ENCODE peak calls at places on chromosomes 7 and 10, in ten cellular contexts. A is prostate gland; P is cardiac fibroblast; R is HL-60; N is breast epithelium; C is AG04450; M is GM12878; V is CD8-positive, alpha-beta memory T cell; K is K562; X is thoracic aorta. Q is an unnamed sample.

GRCh38 chr7:112092306-112093090 is 113.7 kb downstream of the DOCK4 start:
- DNase-seq in A (no peak), P (no peak), R (no peak), N (no peak), C (no peak), M (no peak), V (no peak), K (no peak), X (no peak), Q (no peak)

GRCh38 chr10:25176421-25176968 is 1.7 kb downstream of the GPR158 start:
- DNase-seq in A (no peak), P (no peak), R (no peak), N (no peak), C (no peak), M (no peak), V (no peak), K (no peak), X (no peak), Q (no peak)

GRCh38 chr7:29606287-29606721 is 42.7 kb downstream of the PRR15 start:
- DNase-seq in A (no peak), P (peak; percentile 78), R (no peak), N (no peak), C (no peak), M (no peak), V (no peak), K (peak; percentile 62), X (no peak), Q (peak; percentile 74)

GRCh38 chr10:48520594-48520993 is 84.3 kb downstream of the ARHGAP22 start:
- DNase-seq in A (no peak), P (no peak), R (no peak), N (no peak), C (no peak), M (no peak), V (no peak), K (no peak), X (no peak), Q (no peak)

GRCh38 chr7:159118220-159118595 is 26.5 kb downstream of the VIPR2 start:
- DNase-seq in A (no peak), P (no peak), R (no peak), N (no peak), C (no peak), M (no peak), V (no peak), K (no peak), X (no peak), Q (no peak)

GRCh38 chr10:70145666-70146488 is 623 bp downstream of the TYSND1 start:
- DNase-seq in A (peak; percentile 24), P (peak; percentile 73), R (peak; percentile 57), N (peak; percentile 39), C (no peak), M (no peak), V (peak; percentile 83), K (no peak), X (no peak), Q (peak; percentile 88)

GRCh38 chr10:101708870-101709269 is 13.9 kb upstream of the FBXW4 start:
- DNase-seq in A (no peak), P (no peak), R (no peak), N (no peak), C (no peak), M (no peak), V (no peak), K (no peak), X (no peak), Q (no peak)

GRCh38 chr10:10826125-10826524 is 191.5 kb upstream of the CELF2 start:
- DNase-seq in A (no peak), P (peak; percentile 97), R (no peak), N (no peak), C (peak; percentile 55), M (no peak), V (no peak), K (no peak), X (no peak), Q (peak; percentile 92)

DNA sequence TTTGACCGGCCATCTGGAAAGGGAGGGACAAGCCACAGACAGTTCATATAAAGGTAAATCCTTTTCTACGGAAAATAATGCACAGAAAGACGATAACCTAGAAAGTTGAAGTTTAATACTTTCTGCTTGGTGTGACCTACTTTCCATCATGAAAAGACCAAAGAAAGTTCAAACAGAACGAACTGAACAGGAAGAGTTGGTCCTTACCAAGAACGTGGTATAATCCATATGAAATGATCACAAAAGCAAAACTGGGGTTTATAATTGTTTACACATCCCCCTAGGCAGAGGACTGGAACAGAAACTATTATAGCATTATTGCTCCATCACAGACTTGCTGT is 105.4 kb downstream of the ST8SIA6 start:
- DNase-seq in A (no peak), P (no peak), R (no peak), N (no peak), C (no peak), M (no peak), V (no peak), K (no peak), X (no peak), Q (peak; percentile 1)
- H3K4me3 ChIP-seq in A (no peak overlapping the region), P (no peak overlapping the region), R (no peak overlapping the region), N (no peak overlapping the region), C (peak overlapping the region; percentile 38), M (no peak overlapping the region), V (no peak overlapping the region), K (no peak overlapping the region), X (peak overlapping the region; percentile 59), Q (peak overlapping the region; percentile 21)

GRCh38 chr10:60513281-60513680 is 123.6 kb upstream of the ANK3 start:
- DNase-seq in A (no peak), P (no peak), R (no peak), N (no peak), C (no peak), M (peak; percentile 4), V (no peak), K (no peak), X (no peak), Q (no peak)
- H3K4me3 ChIP-seq in A (no peak overlapping the region), P (no peak overlapping the region), R (no peak overlapping the region), N (no peak overlapping the region), C (no peak overlapping the region), M (no peak overlapping the region), V (no peak overlapping the region), K (no peak overlapping the region), X (no peak overlapping the region), Q (no peak overlapping the region)

GRCh38 chr7:2105280-2105679 is 127.5 kb downstream of the MAD1L1 start:
- DNase-seq in A (no peak), P (no peak), R (no peak), N (no peak), C (no peak), M (no peak), V (no peak), K (no peak), X (no peak), Q (no peak)

GRCh38 chr7:2104716-2105115 is 128.0 kb downstream of the MAD1L1 start:
- DNase-seq in A (no peak), P (no peak), R (no peak), N (no peak), C (no peak), M (no peak), V (no peak), K (no peak), X (no peak), Q (no peak)

GRCh38 chr7:2105917-2106316 is 126.8 kb downstream of the MAD1L1 start:
- DNase-seq in A (no peak), P (no peak), R (no peak), N (no peak), C (no peak), M (no peak), V (no peak), K (peak; percentile 83), X (no peak), Q (no peak)

GRCh38 chr7:2103071-2103898 is 129.5 kb downstream of the MAD1L1 start:
- DNase-seq in A (no peak), P (no peak), R (no peak), N (no peak), C (no peak), M (no peak), V (no peak), K (no peak), X (no peak), Q (no peak)

DNA sequence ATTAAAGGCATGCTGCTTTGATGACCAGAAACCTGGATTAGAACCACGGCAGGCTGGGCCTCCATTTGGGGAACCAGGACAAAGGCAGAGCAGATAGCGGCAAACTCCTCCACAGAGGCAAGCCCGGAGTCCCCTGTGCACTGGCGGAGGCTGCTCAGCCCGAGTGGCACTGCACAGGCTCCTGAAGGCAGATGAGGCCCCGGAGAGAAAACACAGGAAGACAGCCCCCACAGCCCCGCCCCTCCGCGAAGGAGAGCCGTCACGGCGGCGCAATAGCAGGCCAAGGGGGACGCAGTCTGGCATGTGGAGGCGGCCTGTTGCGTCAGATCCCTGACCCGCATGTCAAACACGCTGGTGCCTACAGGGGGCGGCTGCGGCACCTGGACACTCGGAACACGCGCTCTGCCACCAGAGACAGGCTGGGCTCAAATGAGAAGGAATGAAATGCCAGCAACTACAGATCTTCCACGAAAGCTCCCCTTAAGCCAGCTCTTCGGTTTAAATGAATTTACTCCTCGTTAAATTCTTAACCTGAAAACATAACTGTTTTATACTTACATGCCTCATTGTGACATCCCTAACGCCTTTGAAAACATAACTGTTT is 128.5 kb downstream of the MAD1L1 start:
- DNase-seq in A (peak; percentile 56), P (peak; percentile 90), R (peak; percentile 87), N (peak; percentile 56), C (peak; percentile 76), M (no peak), V (peak; percentile 78), K (peak; percentile 96), X (peak; percentile 49), Q (peak; percentile 92)
- H3K4me3 ChIP-seq in A (no peak overlapping the region), P (no peak overlapping the region), R (no peak overlapping the region), N (no peak overlapping the region), C (no peak overlapping the region), M (no peak overlapping the region), V (peak overlapping the region; percentile 39), K (no peak overlapping the region), X (peak overlapping the region; percentile 42), Q (no peak overlapping the region)

GRCh38 chr10:122388287-122388997 is 13.9 kb downstream of the PLEKHA1 start:
- DNase-seq in A (no peak), P (peak; percentile 12), R (no peak), N (no peak), C (no peak), M (no peak), V (no peak), K (no peak), X (no peak), Q (no peak)

GRCh38 chr10:122390679-122391078 is 16.2 kb downstream of the PLEKHA1 start:
- DNase-seq in A (no peak), P (no peak), R (no peak), N (no peak), C (no peak), M (no peak), V (no peak), K (no peak), X (no peak), Q (no peak)

GRCh38 chr10:122387572-122387971 is 13.1 kb downstream of the PLEKHA1 start:
- DNase-seq in A (no peak), P (no peak), R (no peak), N (no peak), C (no peak), M (no peak), V (no peak), K (no peak), X (no peak), Q (no peak)

GRCh38 chr10:122390271-122390670 is 15.8 kb downstream of the PLEKHA1 start:
- DNase-seq in A (no peak), P (no peak), R (no peak), N (no peak), C (no peak), M (no peak), V (no peak), K (no peak), X (no peak), Q (no peak)

DNA sequence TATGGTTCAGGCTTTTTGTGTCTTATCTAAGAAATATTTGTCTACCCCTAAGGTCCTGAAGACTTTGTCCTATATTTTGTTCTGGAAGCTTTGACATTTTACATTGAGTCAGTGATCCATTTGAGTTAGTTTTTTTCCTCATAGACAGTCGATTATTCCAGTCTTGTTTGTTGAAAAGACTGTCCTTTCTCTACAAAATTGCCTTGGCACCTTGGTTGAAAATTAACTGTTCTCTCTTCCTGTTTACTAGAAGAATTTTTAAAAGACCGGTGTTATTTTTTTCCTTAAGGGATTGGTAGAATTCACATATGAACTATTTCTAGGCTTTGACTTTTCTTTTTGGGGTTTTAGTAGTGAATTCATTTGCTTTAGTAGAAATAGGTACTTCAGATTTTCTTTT is 12.0 kb downstream of the PLEKHA1 start:
- DNase-seq in A (no peak), P (no peak), R (no peak), N (no peak), C (no peak), M (no peak), V (no peak), K (no peak), X (no peak), Q (no peak)
- H3K4me3 ChIP-seq in A (no peak overlapping the region), P (no peak overlapping the region), R (no peak overlapping the region), N (no peak overlapping the region), C (no peak overlapping the region), M (no peak overlapping the region), V (no peak overlapping the region), K (no peak overlapping the region), X (no peak overlapping the region), Q (no peak overlapping the region)